ENCODE peak calls at places on chromosome 17, in five cellular contexts. W, T, Y, E and L are unnamed samples.

GRCh38 chr17:76200354-76200753 is 39.9 kb downstream of the RNF157 start:
- ATAC-seq in Y (no peak), W (no peak), T (no peak), E (no peak), L (no peak)

GRCh38 chr17:64331946-64332493 is 58.6 kb downstream of the PECAM1 start:
- ATAC-seq in T (no peak), W (no peak), E (peak; percentile 65), Y (peak; percentile 31), L (no peak)

GRCh38 chr17:21036361-21036881 is 6.4 kb downstream of the USP22 start:
- ATAC-seq in W (no peak), T (no peak), Y (no peak), E (no peak), L (no peak)

GRCh38 chr17:69134112-69134511 is 7.6 kb downstream of the ABCA6 start:
- ATAC-seq in E (no peak), T (no peak), W (no peak), Y (no peak), L (no peak)

GRCh38 chr17:78831688-78832540 is 8.7 kb downstream of the USP36 start:
- ATAC-seq in W (no peak), Y (no peak), E (peak; percentile 71), T (no peak), L (no peak)

GRCh38 chr17:34613064-34614019 is 34.0 kb downstream of the TMEM132E start:
- ATAC-seq in Y (peak; percentile 12), T (no peak), W (no peak), E (no peak), L (no peak)

GRCh38 chr17:51365090-51365489 is 104.7 kb downstream of the UTP18 start:
- ATAC-seq in W (no peak), E (no peak), Y (no peak), T (no peak), L (no peak)

GRCh38 chr17:78147315-78147998 is 1.3 kb downstream of the C17orf99 start:
- ATAC-seq in Y (no peak), E (no peak), T (no peak), W (peak; percentile 4), L (no peak)

GRCh38 chr17:74199306-74200092 is 4.0 kb upstream of the RPL38 start:
- ATAC-seq in E (peak; percentile 72), Y (peak; percentile 64), W (peak; percentile 45), T (peak; percentile 79), L (peak; percentile 54)

GRCh38 chr17:30116661-30117547 is at the start of gene NSRP1:
- ATAC-seq in T (peak; percentile 97), W (peak; percentile 99), E (peak; percentile 95), Y (peak; percentile 96), L (peak; percentile 99)
- TF ChIP-seq POLR2A in T (peak; percentile 98), W (peak; percentile 98), E (peak; percentile 94), Y (peak; percentile 86), L (peak; percentile 93)

DNA sequence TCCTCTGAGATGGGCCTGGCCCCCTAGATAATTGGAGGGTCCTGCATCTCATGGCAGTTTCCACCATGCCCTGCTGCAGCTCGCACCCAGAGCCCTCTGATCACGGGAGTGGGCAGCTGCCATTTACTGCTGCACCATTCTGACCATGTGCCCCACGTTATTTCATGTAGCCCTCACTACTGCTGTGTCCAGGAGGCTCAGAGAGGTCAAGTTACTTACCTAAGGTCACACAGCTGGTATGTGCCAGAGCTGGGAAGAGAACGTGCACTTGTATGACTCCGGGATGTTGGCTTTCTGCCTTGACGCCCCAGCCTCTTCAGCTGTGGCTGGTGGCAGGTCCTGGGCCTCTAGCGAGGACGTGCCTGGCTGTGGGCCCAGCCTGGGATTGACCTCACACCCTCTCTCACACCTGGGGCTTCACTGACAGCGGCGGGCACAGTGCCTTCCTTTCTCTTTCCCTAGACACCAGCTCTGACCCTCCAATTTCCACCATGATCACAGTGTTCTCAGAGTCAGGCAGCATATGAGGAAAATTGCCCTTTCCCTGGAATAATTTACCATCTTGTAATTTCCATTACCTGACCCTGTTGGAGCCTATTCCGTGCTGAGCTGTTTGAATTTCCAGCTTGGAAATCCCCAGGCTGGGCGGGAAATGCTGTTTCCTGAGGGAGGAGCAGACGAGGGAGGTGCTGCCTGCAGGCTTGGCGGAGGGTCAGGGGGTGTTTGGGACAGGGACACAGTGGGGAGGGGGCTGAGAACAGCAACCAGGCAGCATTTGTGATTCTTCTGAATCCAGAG is 18.6 kb upstream of the DOC2B start:
- ATAC-seq in E (peak; percentile 65), W (peak; percentile 67), T (no peak), Y (peak; percentile 52), L (peak; percentile 53)
- H3K4me3 ChIP-seq in E (no peak overlapping the region), W (no peak overlapping the region), T (no peak overlapping the region), Y (no peak overlapping the region), L (no peak overlapping the region)

GRCh38 chr17:12252442-12252841 is 231.8 kb downstream of the MAP2K4 start:
- ATAC-seq in W (no peak), T (no peak), E (no peak), Y (no peak), L (no peak)
- TF ChIP-seq POLR2A in W (no peak), T (no peak), E (no peak), Y (no peak), L (no peak)

GRCh38 chr17:43750154-43750553 is 8.4 kb downstream of the SOST start:
- ATAC-seq in Y (no peak), W (no peak), T (no peak), E (no peak), L (no peak)
- H3K4me3 ChIP-seq in Y (no peak overlapping the region), W (no peak overlapping the region), T (no peak overlapping the region), E (no peak overlapping the region), L (no peak overlapping the region)

DNA sequence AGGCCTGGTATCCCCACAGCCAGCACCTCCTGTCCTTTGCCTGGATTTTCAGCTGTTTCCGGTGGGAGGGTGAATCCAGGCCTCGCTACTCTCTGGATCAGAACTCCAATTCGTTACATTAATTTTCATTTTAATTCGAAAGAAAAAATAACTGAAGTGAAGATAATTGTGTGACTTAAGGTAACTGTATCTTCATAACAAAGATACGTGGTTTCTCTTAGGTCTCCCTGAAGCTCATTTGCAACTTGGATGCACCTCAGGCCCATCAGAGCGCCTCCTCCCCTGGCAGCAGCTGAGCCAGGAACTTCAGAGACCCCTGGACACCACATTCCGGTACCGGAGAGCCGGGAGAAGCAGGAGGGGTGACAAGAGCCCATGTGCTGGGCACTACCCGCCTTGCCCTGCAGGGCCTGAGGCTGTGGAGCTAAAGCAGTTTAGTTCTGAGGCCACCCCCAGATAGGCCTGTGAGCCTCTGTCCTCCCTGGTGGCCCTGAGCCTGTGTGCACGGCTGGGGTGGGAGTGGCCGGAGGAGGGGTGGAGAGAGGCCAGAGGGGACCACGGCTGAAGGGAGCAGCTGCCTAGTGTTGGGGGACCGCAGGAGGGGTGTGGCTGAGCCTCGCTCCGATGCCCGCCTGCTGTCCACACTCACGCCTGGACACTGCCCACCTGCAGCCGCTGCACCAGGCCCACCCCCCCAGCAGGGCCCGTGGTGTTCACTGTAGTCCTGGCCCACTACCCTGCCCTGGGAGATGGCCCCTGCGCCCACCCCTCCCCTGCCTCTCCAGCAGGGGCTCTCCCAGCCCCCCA is 11.4 kb upstream of the DUS1L start:
- ATAC-seq in T (peak; percentile 52), W (no peak), Y (peak; percentile 5), E (peak; percentile 39), L (no peak)
- TF ChIP-seq POLR2A in T (no peak), W (no peak), Y (no peak), E (no peak), L (no peak)

GRCh38 chr17:1997587-1998425 is 27.3 kb downstream of the RTN4RL1 start:
- ATAC-seq in Y (peak; percentile 23), T (peak; percentile 28), W (peak; percentile 86), E (peak; percentile 70), L (no peak)
- H3K4me3 ChIP-seq in Y (peak overlapping the region; percentile 61), T (peak overlapping the region; percentile 27), W (peak overlapping the region; percentile 36), E (peak overlapping the region; percentile 78), L (peak overlapping the region; percentile 65)